ENCODE peak calls at places on chromosome X, in eight cellular contexts. I is EL; J is COLO829; D is stimulated activated CD8-positive, alpha-beta memory T cell treated with anti-CD3 and anti-CD28 coated beads, Interleukin-15, amount 100 ng/mL, for 4 hours; G is substantia nigra; A is NCI-H2029; C is CD4-positive, CD25-positive, alpha-beta regulatory T cell; Y is AG10803. Z is an unnamed sample.

GRCh38 chrX:42955349-42955748 is 177.4 kb upstream of the PPP1R2C start:
- DNase-seq in G (no peak), I (no peak), Y (no peak), A (no peak), J (no peak), C (no peak), D (no peak), Z (no peak)

GRCh38 chrX:75181721-75182120 is 25.6 kb upstream of the ABCB7 start:
- DNase-seq in C (no peak), A (no peak), J (no peak), I (peak), D (no peak), Y (peak), G (no peak), Z (no peak)

GRCh38 chrX:113726898-113727297 is 857.0 kb upstream of the HTR2C start:
- DNase-seq in Y (peak), J (no peak), D (no peak), A (no peak), G (no peak), C (no peak), I (no peak), Z (no peak)

GRCh38 chrX:129540068-129540653 is at the start of gene OCRL:
- DNase-seq in Y (peak), D (no peak), G (peak), I (peak), A (peak), J (peak), C (peak), Z (peak)

GRCh38 chrX:31497086-31497485 is 425.2 kb upstream of the FTHL17 start:
- DNase-seq in I (peak), D (no peak), C (no peak), G (no peak), Y (peak), J (no peak), A (no peak), Z (no peak)

GRCh38 chrX:40996886-40997530 is 88.2 kb upstream of the USP9X start:
- DNase-seq in I (peak), A (no peak), D (no peak), Y (peak), G (no peak), J (peak), C (no peak), Z (no peak)

GRCh38 chrX:154046262-154046771 is 26.6 kb upstream of the IRAK1 start:
- DNase-seq in J (peak), G (peak), Y (peak), I (peak), A (no peak), C (no peak), D (no peak), Z (no peak)

GRCh38 chrX:25003066-25003849 is 12.5 kb downstream of the ARX start:
- DNase-seq in D (no peak), G (no peak), I (no peak), C (no peak), A (no peak), J (no peak), Y (no peak), Z (no peak)

GRCh38 chrX:84064814-84065213 is 123.2 kb downstream of the RPS6KA6 start:
- DNase-seq in J (no peak), G (no peak), D (no peak), A (no peak), Y (no peak), C (no peak), I (no peak), Z (no peak)

GRCh38 chrX:113260474-113260873 is 419.8 kb upstream of the AMOT start:
- DNase-seq in D (no peak), Y (peak), G (no peak), I (no peak), C (no peak), A (no peak), J (peak), Z (no peak)

GRCh38 chrX:9164535-9165425 is 130.9 kb upstream of the FAM9B start:
- DNase-seq in G (no peak), C (no peak), A (no peak), D (no peak), J (no peak), Y (no peak), I (no peak), Z (no peak)

GRCh38 chrX:53357799-53358530 is 64.5 kb downstream of the SMC1A start:
- DNase-seq in J (no peak), C (no peak), D (no peak), G (no peak), Y (peak), A (no peak), I (no peak), Z (no peak)

GRCh38 chrX:632391-633042 is 1.9 kb downstream of the SHOX start:
- DNase-seq in G (no peak), I (peak), J (no peak), D (no peak), C (no peak), A (no peak), Y (no peak), Z (no peak)

GRCh38 chrX:137569470-137569891 is 3.6 kb downstream of the ZIC3 start:
- DNase-seq in J (no peak), D (no peak), I (no peak), A (no peak), G (no peak), Y (no peak), C (no peak), Z (no peak)

GRCh38 chrX:56978172-56978571 is 17.2 kb downstream of the SPIN3 start:
- DNase-seq in G (no peak), A (peak), C (peak), J (peak), Y (peak), I (peak), D (no peak), Z (no peak)

GRCh38 chrX:21151051-21151450 is 223.2 kb upstream of the CNKSR2 start:
- DNase-seq in I (no peak), Y (no peak), J (no peak), D (no peak), C (no peak), A (no peak), G (no peak), Z (no peak)

GRCh38 chrX:41730101-41730500 is 6.1 kb downstream of the GPR82 start:
- DNase-seq in J (no peak), G (no peak), Y (peak), D (no peak), I (peak), C (no peak), A (no peak), Z (no peak)

GRCh38 chrX:24253469-24253868 is 60.4 kb downstream of the SUPT20HL2 start:
- DNase-seq in Y (no peak), G (no peak), C (no peak), A (no peak), D (no peak), J (no peak), I (no peak), Z (no peak)

Z was measured in hypothalamus.